ENCODE peak calls at places on chromosomes 1 and 21, in nine cellular contexts. L is NCI-H1092 treated with DMSO at 0.1 percent for 48 hours; I is hypothalamus; B is left cardiac atrium; R is activated T-cell treated with anti-CD3 and anti-CD28 coated beads, Interleukin-2, amount 50 U/mL, for 24 hours; A is stimulated activated CD4-positive, alpha-beta T cell treated with anti-CD3 and anti-CD28 coated beads, Interleukin-12 subunit alpha, Interleukin-12 subunit beta, amount 100 ng/mL, for 4 hours; T is SHP77; E is NCI-H1417; V is anterior cingulate cortex. D is an unnamed sample.

GRCh38 chr1:234564035-234565029 is 45.6 kb downstream of the IRF2BP2 start:
- DNase-seq in L (no peak), I (no peak), B (no peak), R (no peak), A (no peak), T (no peak), E (no peak), V (no peak), D (no peak)

GRCh38 chr21:38903578-38904193 is 98.0 kb downstream of the ETS2 start:
- DNase-seq in L (no peak), I (no peak), B (peak; percentile 66), R (no peak), A (no peak), T (no peak), E (no peak), V (no peak), D (no peak)

GRCh38 chr1:203480525-203481084 is 5.0 kb downstream of the PRELP start:
- DNase-seq in L (peak; percentile 79), I (peak; percentile 44), B (peak; percentile 46), R (peak; percentile 57), A (peak; percentile 48), T (peak; percentile 55), E (peak; percentile 93), V (no peak), D (no peak)

GRCh38 chr1:206905295-206906164 is 8.3 kb downstream of the IL24 start:
- DNase-seq in L (no peak), I (no peak), B (no peak), R (peak; percentile 70), A (peak; percentile 46), T (no peak), E (no peak), V (no peak), D (no peak)

GRCh38 chr1:203590559-203590958 is 36.1 kb upstream of the ATP2B4 start:
- DNase-seq in L (no peak), I (no peak), B (no peak), R (no peak), A (no peak), T (no peak), E (no peak), V (no peak), D (no peak)

GRCh38 chr1:201217146-201217545 is 26.5 kb downstream of the IGFN1 start:
- DNase-seq in L (no peak), I (no peak), B (no peak), R (no peak), A (no peak), T (no peak), E (no peak), V (no peak), D (no peak)

GRCh38 chr1:25520446-25521061 is 22.9 kb upstream of the LDLRAP1 start:
- DNase-seq in L (peak; percentile 61), I (peak; percentile 25), B (peak; percentile 75), R (peak; percentile 75), A (peak; percentile 68), T (peak; percentile 43), E (peak; percentile 43), V (no peak), D (no peak)

GRCh38 chr1:38953433-38953860 is 11.8 kb upstream of the RHBDL2 start:
- DNase-seq in L (no peak), I (no peak), B (no peak), R (no peak), A (no peak), T (no peak), E (no peak), V (no peak), D (no peak)

GRCh38 chr1:233244183-233244582 is 51.3 kb downstream of the PCNX2 start:
- DNase-seq in L (no peak), I (no peak), B (no peak), R (no peak), A (no peak), T (no peak), E (no peak), V (no peak), D (no peak)

GRCh38 chr21:19244502-19245187 is 841.1 kb upstream of the TMPRSS15 start:
- DNase-seq in L (no peak), I (no peak), B (peak; percentile 14), R (no peak), A (no peak), T (no peak), E (no peak), V (no peak), D (no peak)

GRCh38 chr1:67159233-67159632 is 7.0 kb upstream of the IL23R start:
- DNase-seq in L (no peak), I (no peak), B (no peak), R (no peak), A (no peak), T (no peak), E (no peak), V (no peak), D (no peak)

GRCh38 chr1:20399606-20400180 is 86.3 kb downstream of the CAMK2N1 start:
- DNase-seq in L (no peak), I (no peak), B (no peak), R (no peak), A (no peak), T (no peak), E (no peak), V (no peak), D (no peak)

GRCh38 chr1:154213274-154213673 is 7.1 kb upstream of the CFAP141 start:
- DNase-seq in L (no peak), I (no peak), B (no peak), R (no peak), A (no peak), T (no peak), E (no peak), V (no peak), D (no peak)

GRCh38 chr1:109803901-109804331 is 40.2 kb upstream of the EPS8L3 start:
- DNase-seq in L (no peak), I (no peak), B (no peak), R (peak; percentile 36), A (no peak), T (no peak), E (no peak), V (no peak), D (no peak)

GRCh38 chr1:91523462-91523861 is 22.8 kb downstream of the CDC7 start:
- DNase-seq in L (no peak), I (no peak), B (no peak), R (peak; percentile 49), A (no peak), T (no peak), E (no peak), V (no peak), D (no peak)

GRCh38 chr21:37128069-37128468 is 55.0 kb downstream of the TTC3 start:
- DNase-seq in L (no peak), I (no peak), B (no peak), R (no peak), A (no peak), T (no peak), E (no peak), V (no peak), D (no peak)

GRCh38 chr1:16464917-16465625 is 24.5 kb downstream of the NECAP2 start:
- DNase-seq in L (no peak), I (no peak), B (no peak), R (no peak), A (no peak), T (no peak), E (no peak), V (no peak), D (no peak)

GRCh38 chr1:231512147-231512698 is 16.2 kb upstream of the TSNAX start:
- DNase-seq in L (no peak), I (no peak), B (no peak), R (no peak), A (no peak), T (no peak), E (no peak), V (no peak), D (no peak)

GRCh38 chr1:68624233-68624632 is 127.4 kb upstream of the DEPDC1 start:
- DNase-seq in L (no peak), I (no peak), B (no peak), R (no peak), A (no peak), T (no peak), E (no peak), V (no peak), D (no peak)

GRCh38 chr1:225684741-225685140 is 31.8 kb upstream of the ENAH start:
- DNase-seq in L (no peak), I (no peak), B (no peak), R (no peak), A (no peak), T (no peak), E (no peak), V (no peak), D (no peak)

GRCh38 chr1:20702416-20702815 is 15.4 kb downstream of the KIF17 start:
- DNase-seq in L (no peak), I (no peak), B (no peak), R (no peak), A (no peak), T (no peak), E (no peak), V (no peak), D (no peak)

GRCh38 chr1:185672719-185673360 is 61.4 kb upstream of the HMCN1 start:
- DNase-seq in L (no peak), I (no peak), B (no peak), R (no peak), A (no peak), T (no peak), E (no peak), V (no peak), D (no peak)

GRCh38 chr21:39334611-39335010 is 14.3 kb downstream of the HMGN1 start:
- DNase-seq in L (no peak), I (no peak), B (no peak), R (no peak), A (no peak), T (no peak), E (no peak), V (no peak), D (no peak)

GRCh38 chr1:160070243-160071163 is 543 bp upstream of the KCNJ10 start:
- DNase-seq in L (peak; percentile 57), I (peak; percentile 89), B (peak; percentile 87), R (peak; percentile 78), A (peak; percentile 66), T (no peak), E (peak; percentile 78), V (peak; percentile 29), D (no peak)

GRCh38 chr21:17402885-17403477 is 109.9 kb upstream of the CXADR start:
- DNase-seq in L (no peak), I (no peak), B (no peak), R (no peak), A (no peak), T (no peak), E (no peak), V (no peak), D (no peak)

GRCh38 chr1:247286134-247286670 is 30.3 kb downstream of the VN1R5 start:
- DNase-seq in L (no peak), I (no peak), B (no peak), R (no peak), A (no peak), T (no peak), E (no peak), V (no peak), D (no peak)

GRCh38 chr1:147076442-147076841 is 95.8 kb downstream of the PRKAB2 start:
- DNase-seq in L (no peak), I (no peak), B (no peak), R (no peak), A (no peak), T (no peak), E (no peak), V (no peak), D (no peak)

GRCh38 chr1:9960705-9961562 is 17.7 kb downstream of the NMNAT1 start:
- DNase-seq in L (peak; percentile 64), I (no peak), B (no peak), R (no peak), A (no peak), T (peak; percentile 8), E (peak; percentile 2), V (no peak), D (no peak)

GRCh38 chr1:218430802-218431201 is 85.7 kb downstream of the TGFB2 start:
- DNase-seq in L (no peak), I (no peak), B (no peak), R (no peak), A (no peak), T (no peak), E (no peak), V (no peak), D (no peak)

GRCh38 chr1:217982711-217983405 is 302.2 kb upstream of the RRP15 start:
- DNase-seq in L (no peak), I (no peak), B (no peak), R (no peak), A (no peak), T (no peak), E (no peak), V (no peak), D (no peak)

GRCh38 chr1:225882699-225883615 is 777 bp upstream of the TMEM63A start:
- DNase-seq in L (no peak), I (peak; percentile 72), B (peak; percentile 72), R (peak; percentile 63), A (peak; percentile 40), T (no peak), E (no peak), V (peak; percentile 69), D (no peak)